ENCODE peak calls at places on chromosomes 2 and 18, in seven cellular contexts. A is left ventricle myocardium superior, K is IMR-90, E is osteocyte, D is fibroblast of pulmonary artery, U is cardiac fibroblast, S is fibroblast of mammary gland. Z is an unnamed sample.

GRCh38 chr2:16005819-16006536 is 65.6 kb downstream of the MYCN start:
- DNase-seq in A (no peak), K (no peak), E (no peak), D (no peak), U (peak; percentile 3), S (peak; percentile 7), Z (no peak)

GRCh38 chr18:79104137-79104536 is 34.9 kb downstream of the ATP9B start:
- DNase-seq in A (no peak), K (no peak), E (no peak), D (no peak), U (no peak), S (no peak), Z (no peak)

GRCh38 chr2:40130251-40130994 is 321.5 kb downstream of the SLC8A1 start:
- DNase-seq in A (peak; percentile 68), K (peak; percentile 77), E (no peak), D (peak; percentile 61), U (peak; percentile 28), S (peak; percentile 7), Z (no peak)

GRCh38 chr2:179646862-179647261 is 214.6 kb downstream of the ZNF385B start:
- DNase-seq in A (no peak), K (no peak), E (no peak), D (no peak), U (no peak), S (no peak), Z (no peak)

GRCh38 chr2:178874529-178875240 is 67.5 kb upstream of the TTN start:
- DNase-seq in A (no peak), K (no peak), E (no peak), D (peak; percentile 49), U (peak; percentile 60), S (no peak), Z (no peak)

GRCh38 chr2:224171226-224171625 is 132.1 kb upstream of the SERPINE2 start:
- DNase-seq in A (no peak), K (no peak), E (peak; percentile 57), D (no peak), U (no peak), S (no peak), Z (no peak)

GRCh38 chr2:220198911-220199310 is 571.5 kb downstream of the SLC4A3 start:
- DNase-seq in A (no peak), K (peak; percentile 86), E (no peak), D (peak; percentile 73), U (peak; percentile 87), S (peak; percentile 97), Z (no peak)

GRCh38 chr18:28771849-28772248 is 594.9 kb upstream of the CDH2 start:
- DNase-seq in A (no peak), K (peak; percentile 6), E (no peak), D (peak; percentile 49), U (peak; percentile 53), S (peak; percentile 21), Z (no peak)

GRCh38 chr2:169670215-169670651 is 24.0 kb downstream of the CFAP210 start:
- DNase-seq in A (no peak), K (peak; percentile 18), E (no peak), D (peak; percentile 33), U (peak; percentile 16), S (peak; percentile 20), Z (no peak)

GRCh38 chr2:190355968-190356657 is 12.7 kb downstream of the INPP1 start:
- DNase-seq in A (no peak), K (no peak), E (no peak), D (peak; percentile 44), U (no peak), S (no peak), Z (no peak)

GRCh38 chr2:72133721-72134407 is 13.8 kb downstream of the CYP26B1 start:
- DNase-seq in A (no peak), K (no peak), E (no peak), D (no peak), U (no peak), S (no peak), Z (no peak)

GRCh38 chr2:240861547-240861946 is 7.1 kb upstream of the AGXT start:
- DNase-seq in A (no peak), K (no peak), E (no peak), D (no peak), U (no peak), S (no peak), Z (no peak)

GRCh38 chr2:42089340-42089925 is 41.6 kb downstream of the PKDCC start:
- DNase-seq in A (peak; percentile 88), K (peak; percentile 67), E (no peak), D (peak; percentile 58), U (peak; percentile 70), S (peak; percentile 78), Z (peak; percentile 87)

GRCh38 chr2:199147216-199147615 is 310.5 kb downstream of the SATB2 start:
- DNase-seq in A (no peak), K (no peak), E (no peak), D (no peak), U (no peak), S (peak; percentile 85), Z (no peak)

GRCh38 chr2:212282596-212283330 is 255.8 kb downstream of the ERBB4 start:
- DNase-seq in A (no peak), K (no peak), E (no peak), D (no peak), U (no peak), S (no peak), Z (no peak)

GRCh38 chr2:221075203-221075602 is 496.9 kb downstream of the EPHA4 start:
- DNase-seq in A (no peak), K (peak; percentile 92), E (no peak), D (peak; percentile 30), U (no peak), S (no peak), Z (no peak)

Z was measured in activated CD4-positive, alpha-beta memory T cell treated with anti-CD3 and anti-CD28 coated beads for 36 hours.